ENCODE peak calls at places on chromosomes 11 and 22, in four cellular contexts. U is body of pancreas, V is sigmoid colon, L is right lobe of liver. Z is an unnamed sample.

GRCh38 chr22:20102203-20102780 is 13.6 kb upstream of the RANBP1 start:
- DNase-seq in U (no peak), V (no peak), L (peak; percentile 76), Z (no peak)

GRCh38 chr11:48050304-48050703 is 69.9 kb downstream of the PTPRJ start:
- DNase-seq in L (no peak), U (no peak), V (no peak), Z (no peak)

GRCh38 chr22:41766476-41766875 is 34.0 kb upstream of the CCDC134 start:
- DNase-seq in U (no peak), V (no peak), L (no peak), Z (no peak)

GRCh38 chr22:48827228-48827810 is 1000.4 kb downstream of the BRD1 start:
- DNase-seq in L (no peak), U (no peak), V (no peak), Z (no peak)

GRCh38 chr11:21625982-21626381 is 566.9 kb upstream of the ANO5 start:
- DNase-seq in V (peak; percentile 60), L (no peak), U (peak; percentile 15), Z (no peak)

GRCh38 chr22:27726726-27727449 is 74.7 kb downstream of the MN1 start:
- DNase-seq in L (no peak), U (no peak), V (peak; percentile 75), Z (peak; percentile 56)

GRCh38 chr11:27701262-27702105 is 1.2 kb upstream of the BDNF start:
- DNase-seq in L (no peak), V (no peak), U (peak; percentile 12), Z (no peak)

GRCh38 chr11:128890543-128891409 is at the start of gene KCNJ5:
- DNase-seq in L (no peak), U (peak; percentile 61), V (no peak), Z (peak; percentile 56)

GRCh38 chr11:92993004-92993403 is 23.6 kb downstream of the MTNR1B start:
- DNase-seq in L (no peak), V (no peak), U (no peak), Z (no peak)

GRCh38 chr11:62546244-62546936 is at the start of gene AHNAK:
- DNase-seq in L (peak; percentile 90), U (peak; percentile 84), V (peak; percentile 94), Z (peak; percentile 87)
- TF ChIP-seq POLR2A in L (peak; percentile 83), U (peak; percentile 57), V (peak; percentile 77), Z (no peak)

DNA sequence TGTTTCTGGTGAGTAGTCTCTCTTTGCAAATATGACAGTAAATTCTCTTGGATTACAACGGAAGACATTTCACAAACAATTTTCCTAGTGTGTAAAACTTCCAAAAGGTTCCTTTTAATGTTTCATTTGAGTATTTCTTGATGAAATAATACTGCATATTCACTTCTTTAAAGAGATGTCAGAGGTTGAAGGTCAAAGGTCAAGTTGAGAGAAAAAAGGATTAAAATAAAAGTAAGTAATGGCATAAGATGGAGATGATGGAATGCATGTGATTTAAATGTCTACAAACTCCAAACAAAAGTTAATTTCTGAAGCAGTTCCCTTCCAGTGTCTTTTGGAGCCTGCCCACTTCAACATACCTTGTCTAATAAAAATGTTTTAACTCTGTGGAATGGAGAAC is 40.7 kb downstream of the APOL5 start:
- DNase-seq in U (no peak), L (no peak), V (no peak), Z (no peak)
- H3K4me1 ChIP-seq in U (peaks cover 14% of the 10 kb centered on the region), L (peaks cover 11% of the 10 kb centered on the region), V (peaks cover 8% of the 10 kb centered on the region), Z (peaks cover 27% of the 10 kb centered on the region)

GRCh38 chr11:118524757-118525465 is 2.4 kb upstream of the TTC36 start:
- DNase-seq in L (no peak), U (no peak), V (no peak), Z (no peak)
- H3K9me3 ChIP-seq in L (no peaks in the 10 kb centered on the region), U (no peaks in the 10 kb centered on the region), V (no peaks in the 10 kb centered on the region), Z (no peaks in the 10 kb centered on the region)

GRCh38 chr22:32385681-32386080 is 26.4 kb downstream of the RTCB start:
- DNase-seq in U (no peak), L (no peak), V (no peak), Z (no peak)
- TF ChIP-seq POLR2A in U (no peak), L (no peak), V (no peak), Z (no peak)

DNA sequence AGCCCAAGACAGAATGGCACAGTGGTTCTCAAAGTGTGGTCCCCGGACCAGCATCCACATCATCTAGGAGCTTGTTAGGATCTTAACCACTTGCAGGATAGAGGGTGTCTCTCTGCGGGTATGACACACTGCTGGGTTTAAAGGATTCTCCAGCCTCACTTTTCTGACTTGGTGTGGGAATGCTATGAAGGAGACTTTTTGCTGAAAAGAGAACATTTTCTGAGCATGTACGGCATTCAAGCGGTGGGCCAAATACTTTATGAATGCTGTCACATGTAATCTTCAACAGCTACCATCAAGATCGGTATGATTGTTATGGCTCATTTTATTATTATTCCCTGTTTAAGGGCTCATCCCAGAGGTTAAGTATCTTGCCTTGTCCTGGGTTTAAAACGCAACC is 1.7 kb upstream of the CD82 start:
- DNase-seq in U (no peak), L (no peak), V (no peak), Z (no peak)
- H3K4me1 ChIP-seq in U (peaks cover 39% of the 10 kb centered on the region), L (peaks cover 18% of the 10 kb centered on the region), V (peaks cover 47% of the 10 kb centered on the region), Z (peaks cover 49% of the 10 kb centered on the region)

DNA sequence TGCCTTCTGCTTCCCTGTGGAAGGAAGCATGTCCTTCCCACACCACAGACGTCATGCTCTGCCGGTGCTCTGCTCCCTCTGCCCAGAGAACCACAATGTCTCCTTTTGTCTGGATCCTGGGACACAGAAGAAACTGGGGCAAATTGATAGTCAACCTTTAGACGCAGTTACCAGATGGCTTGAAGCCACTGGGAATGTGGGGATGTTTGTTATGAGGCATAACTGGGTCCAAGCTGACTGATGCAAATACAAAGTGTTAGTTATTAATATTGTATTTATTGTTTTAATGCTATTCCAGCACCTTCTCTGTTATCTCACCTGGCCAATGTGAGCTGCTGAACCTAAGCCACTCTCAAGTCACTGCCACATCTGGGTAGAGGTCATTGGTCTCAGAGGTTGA is 322.2 kb downstream of the SHANK2 start:
- DNase-seq in V (no peak), U (no peak), L (no peak), Z (no peak)
- H3K9me3 ChIP-seq in V (peaks cover 4% of the 10 kb centered on the region), U (no peaks in the 10 kb centered on the region), L (no peaks in the 10 kb centered on the region), Z (peaks cover 8% of the 10 kb centered on the region)

Z was measured in stomach.